ENCODE peak calls at places on chromosomes 2 and 18, in six cellular contexts. One of them, this sample, is unnamed.

GRCh38 chr2:234983011-234983726 is 31.4 kb downstream of the SH3BP4 start:
- DNase-seq in ovary: no peak
- DNase-seq in Karpas-422: no peak
- DNase-seq in stomach: no peak
- DNase-seq in IMR-90: no peak
- DNase-seq in substantia nigra: no peak
- DNase-seq in this sample: peak

GRCh38 chr2:39737661-39738060 is 41.4 kb downstream of the THUMPD2 start:
- DNase-seq in ovary: peak
- DNase-seq in Karpas-422: no peak
- DNase-seq in stomach: no peak
- DNase-seq in IMR-90: peak
- DNase-seq in substantia nigra: no peak
- DNase-seq in this sample: no peak

GRCh38 chr2:99217929-99218501 is 37.0 kb downstream of the MRPL30 start:
- DNase-seq in ovary: no peak
- DNase-seq in Karpas-422: no peak
- DNase-seq in stomach: no peak
- DNase-seq in IMR-90: peak
- DNase-seq in substantia nigra: no peak
- DNase-seq in this sample: peak

GRCh38 chr2:86280191-86280667 is 57.2 kb downstream of the REEP1 start:
- DNase-seq in ovary: no peak
- DNase-seq in Karpas-422: no peak
- DNase-seq in stomach: no peak
- DNase-seq in IMR-90: peak
- DNase-seq in substantia nigra: no peak
- DNase-seq in this sample: no peak

GRCh38 chr2:25711641-25712369 is 38.4 kb upstream of the DTNB start:
- DNase-seq in ovary: no peak
- DNase-seq in Karpas-422: no peak
- DNase-seq in stomach: no peak
- DNase-seq in IMR-90: no peak
- DNase-seq in substantia nigra: no peak
- DNase-seq in this sample: no peak

GRCh38 chr2:144596074-144596871 is 76.4 kb upstream of the ZEB2 start:
- DNase-seq in ovary: no peak
- DNase-seq in Karpas-422: peak
- DNase-seq in stomach: no peak
- DNase-seq in IMR-90: peak
- DNase-seq in substantia nigra: no peak
- DNase-seq in this sample: peak

GRCh38 chr2:110994250-110994961 is 126.3 kb upstream of the BCL2L11 start:
- DNase-seq in ovary: no peak
- DNase-seq in Karpas-422: peak
- DNase-seq in stomach: no peak
- DNase-seq in IMR-90: no peak
- DNase-seq in substantia nigra: no peak
- DNase-seq in this sample: peak

GRCh38 chr2:140085674-140086073 is 1305.5 kb upstream of the NXPH2 start:
- DNase-seq in ovary: no peak
- DNase-seq in Karpas-422: no peak
- DNase-seq in stomach: no peak
- DNase-seq in IMR-90: no peak
- DNase-seq in substantia nigra: no peak
- DNase-seq in this sample: no peak

GRCh38 chr2:101881131-101881530 is 110.6 kb upstream of the IL1R2 start:
- DNase-seq in ovary: no peak
- DNase-seq in Karpas-422: no peak
- DNase-seq in stomach: no peak
- DNase-seq in IMR-90: no peak
- DNase-seq in substantia nigra: no peak
- DNase-seq in this sample: no peak

GRCh38 chr2:112340416-112340815 is 65.0 kb downstream of the ZC3H6 start:
- DNase-seq in ovary: no peak
- DNase-seq in Karpas-422: no peak
- DNase-seq in stomach: no peak
- DNase-seq in IMR-90: no peak
- DNase-seq in substantia nigra: no peak
- DNase-seq in this sample: peak

GRCh38 chr2:200939832-200940231 is 23.6 kb downstream of the ORC2 start:
- DNase-seq in ovary: no peak
- DNase-seq in Karpas-422: no peak
- DNase-seq in stomach: no peak
- DNase-seq in IMR-90: no peak
- DNase-seq in substantia nigra: no peak
- DNase-seq in this sample: no peak

GRCh38 chr2:205850172-205850571 is 167.9 kb downstream of the NRP2 start:
- DNase-seq in ovary: no peak
- DNase-seq in Karpas-422: no peak
- DNase-seq in stomach: no peak
- DNase-seq in IMR-90: no peak
- DNase-seq in substantia nigra: no peak
- DNase-seq in this sample: no peak

GRCh38 chr18:903703-904102 is 968 bp upstream of the ADCYAP1 start:
- DNase-seq in ovary: no peak
- DNase-seq in Karpas-422: no peak
- DNase-seq in stomach: peak
- DNase-seq in IMR-90: peak
- DNase-seq in substantia nigra: no peak
- DNase-seq in this sample: peak

GRCh38 chr2:210198326-210198725 is 26.9 kb downstream of the ACADL start:
- DNase-seq in ovary: no peak
- DNase-seq in Karpas-422: no peak
- DNase-seq in stomach: no peak
- DNase-seq in IMR-90: peak
- DNase-seq in substantia nigra: no peak
- DNase-seq in this sample: no peak

GRCh38 chr2:127032601-127033000 is 74.4 kb downstream of the BIN1 start:
- DNase-seq in ovary: no peak
- DNase-seq in Karpas-422: no peak
- DNase-seq in stomach: no peak
- DNase-seq in IMR-90: no peak
- DNase-seq in substantia nigra: no peak
- DNase-seq in this sample: no peak

GRCh38 chr2:112784199-112785189 is at the start of gene IL1A:
- DNase-seq in ovary: no peak
- DNase-seq in Karpas-422: no peak
- DNase-seq in stomach: no peak
- DNase-seq in IMR-90: peak
- DNase-seq in substantia nigra: no peak
- DNase-seq in this sample: peak

GRCh38 chr2:228548230-228548629 is 366.7 kb upstream of the SPHKAP start:
- DNase-seq in ovary: no peak
- DNase-seq in Karpas-422: no peak
- DNase-seq in stomach: no peak
- DNase-seq in IMR-90: peak
- DNase-seq in substantia nigra: no peak
- DNase-seq in this sample: no peak

GRCh38 chr18:37306420-37306819 is 259.2 kb downstream of the CELF4 start:
- DNase-seq in ovary: no peak
- DNase-seq in Karpas-422: no peak
- DNase-seq in stomach: no peak
- DNase-seq in IMR-90: no peak
- DNase-seq in substantia nigra: no peak
- DNase-seq in this sample: no peak

GRCh38 chr2:164717000-164717597 is 95.8 kb upstream of the GRB14 start:
- DNase-seq in ovary: no peak
- DNase-seq in Karpas-422: peak
- DNase-seq in stomach: no peak
- DNase-seq in IMR-90: peak
- DNase-seq in substantia nigra: no peak
- DNase-seq in this sample: peak

GRCh38 chr2:188415754-188416083 is 124.0 kb downstream of the GULP1 start:
- DNase-seq in ovary: no peak
- DNase-seq in Karpas-422: no peak
- DNase-seq in stomach: no peak
- DNase-seq in IMR-90: no peak
- DNase-seq in substantia nigra: no peak
- DNase-seq in this sample: peak

DNA sequence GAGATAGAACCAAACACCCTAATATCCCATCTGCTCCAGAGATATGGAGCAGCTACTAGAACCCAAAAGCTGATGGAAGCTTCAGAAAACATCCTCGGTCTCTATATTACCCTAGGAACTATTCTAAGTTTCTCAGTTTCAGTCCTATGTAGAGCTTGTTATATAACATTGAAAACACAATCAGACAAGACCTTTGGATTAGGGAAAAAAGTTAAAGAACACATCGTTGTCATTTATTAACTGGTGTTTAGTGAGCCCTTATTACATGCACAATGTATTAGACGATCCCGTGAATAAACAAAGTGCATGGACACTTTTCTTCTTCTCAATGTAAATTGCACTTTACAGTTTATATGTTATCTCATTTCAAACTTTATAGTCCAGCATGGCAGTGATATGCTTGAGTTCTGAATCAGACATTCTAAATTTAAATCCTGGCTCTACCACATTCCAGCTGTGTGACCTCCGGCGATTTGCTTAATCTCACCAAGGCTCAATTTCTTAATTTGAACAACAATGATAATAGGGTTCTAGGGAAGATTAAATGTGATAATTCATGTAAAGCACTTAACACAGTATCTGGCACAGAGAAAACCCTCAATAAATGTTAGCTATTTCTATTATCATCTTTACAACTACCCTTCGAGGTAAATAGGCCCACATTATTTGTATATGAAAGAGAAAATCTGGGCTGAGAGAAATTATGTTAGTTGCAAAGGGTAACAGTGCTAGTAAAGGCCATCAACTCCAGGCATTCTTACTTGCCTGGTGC is 83.6 kb upstream of the PIK3C3 start:
- DNase-seq in ovary: no peak
- DNase-seq in Karpas-422: no peak
- DNase-seq in stomach: no peak
- DNase-seq in IMR-90: no peak
- DNase-seq in substantia nigra: no peak
- DNase-seq in this sample: no peak
- H3K27ac ChIP-seq in ovary: no peak
- H3K27ac ChIP-seq in Karpas-422: no peak
- H3K27ac ChIP-seq in stomach: no peak
- H3K27ac ChIP-seq in IMR-90: no peak
- H3K27ac ChIP-seq in substantia nigra: no peak
- H3K27ac ChIP-seq in this sample: no peak

GRCh38 chr2:69932596-69932922 is 17.6 kb downstream of the MXD1 start:
- DNase-seq in ovary: no peak
- DNase-seq in Karpas-422: no peak
- DNase-seq in stomach: no peak
- DNase-seq in IMR-90: no peak
- DNase-seq in substantia nigra: no peak
- DNase-seq in this sample: no peak

GRCh38 chr2:69934614-69934908 is 19.7 kb downstream of the MXD1 start:
- DNase-seq in ovary: no peak
- DNase-seq in Karpas-422: no peak
- DNase-seq in stomach: no peak
- DNase-seq in IMR-90: no peak
- DNase-seq in substantia nigra: no peak
- DNase-seq in this sample: no peak

GRCh38 chr2:69933254-69933828 is 18.4 kb downstream of the MXD1 start:
- DNase-seq in ovary: no peak
- DNase-seq in Karpas-422: no peak
- DNase-seq in stomach: no peak
- DNase-seq in IMR-90: no peak
- DNase-seq in substantia nigra: no peak
- DNase-seq in this sample: peak

GRCh38 chr2:69935011-69935410 is 20.1 kb downstream of the MXD1 start:
- DNase-seq in ovary: no peak
- DNase-seq in Karpas-422: no peak
- DNase-seq in stomach: no peak
- DNase-seq in IMR-90: no peak
- DNase-seq in substantia nigra: no peak
- DNase-seq in this sample: no peak

GRCh38 chr2:69933839-69934613 is 19.1 kb downstream of the MXD1 start:
- DNase-seq in ovary: no peak
- DNase-seq in Karpas-422: no peak
- DNase-seq in stomach: no peak
- DNase-seq in IMR-90: peak
- DNase-seq in substantia nigra: no peak
- DNase-seq in this sample: peak
- H3K27ac ChIP-seq in ovary: no peak
- H3K27ac ChIP-seq in Karpas-422: no peak
- H3K27ac ChIP-seq in stomach: peak
- H3K27ac ChIP-seq in IMR-90: peak
- H3K27ac ChIP-seq in substantia nigra: no peak
- H3K27ac ChIP-seq in this sample: peak

GRCh38 chr18:23239885-23240608 is 104.8 kb downstream of the CABLES1 start:
- DNase-seq in ovary: no peak
- DNase-seq in Karpas-422: no peak
- DNase-seq in stomach: no peak
- DNase-seq in IMR-90: no peak
- DNase-seq in substantia nigra: no peak
- DNase-seq in this sample: no peak
- H3K27ac ChIP-seq in ovary: no peak
- H3K27ac ChIP-seq in Karpas-422: no peak
- H3K27ac ChIP-seq in stomach: no peak
- H3K27ac ChIP-seq in IMR-90: no peak
- H3K27ac ChIP-seq in substantia nigra: no peak
- H3K27ac ChIP-seq in this sample: no peak

GRCh38 chr2:226514895-226515294 is 284.7 kb downstream of the IRS1 start:
- DNase-seq in ovary: no peak
- DNase-seq in Karpas-422: no peak
- DNase-seq in stomach: no peak
- DNase-seq in IMR-90: peak
- DNase-seq in substantia nigra: no peak
- DNase-seq in this sample: no peak
- H3K27ac ChIP-seq in ovary: no peak
- H3K27ac ChIP-seq in Karpas-422: no peak
- H3K27ac ChIP-seq in stomach: peak
- H3K27ac ChIP-seq in IMR-90: peak
- H3K27ac ChIP-seq in substantia nigra: no peak
- H3K27ac ChIP-seq in this sample: no peak

DNA sequence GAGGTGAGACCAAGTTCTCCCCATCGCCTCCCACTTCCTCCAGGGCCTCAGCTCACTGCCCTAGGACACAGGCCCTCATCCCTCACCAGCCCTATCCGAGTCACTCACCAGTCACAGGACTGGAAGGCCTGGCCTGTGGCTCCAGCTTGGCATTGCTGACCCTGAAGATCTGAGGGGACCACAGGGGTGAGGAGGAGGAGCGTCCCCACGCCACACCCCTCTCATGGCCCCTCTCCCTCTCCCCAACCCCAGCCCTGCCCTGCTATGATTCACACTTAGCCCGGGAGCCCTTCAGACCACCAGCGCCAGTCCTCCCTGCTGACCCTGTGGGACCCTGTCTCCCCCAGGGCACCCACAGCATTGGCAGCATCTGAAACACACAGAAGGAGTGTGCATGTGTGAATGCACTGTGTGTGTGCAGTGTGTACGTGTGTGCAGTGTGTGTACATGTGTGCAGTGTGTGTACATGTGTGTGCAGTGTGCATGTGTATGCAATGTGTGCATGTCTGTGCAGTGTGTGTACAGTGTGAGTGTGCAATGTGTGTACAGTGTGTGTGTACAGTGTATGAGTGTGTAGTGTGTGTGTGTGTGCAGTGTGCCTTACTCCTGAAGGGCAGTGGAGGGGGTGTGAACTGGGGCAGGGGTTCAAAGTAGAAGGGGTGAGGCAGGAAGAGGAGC is 29.4 kb upstream of the ANKRD62 start:
- DNase-seq in ovary: no peak
- DNase-seq in Karpas-422: no peak
- DNase-seq in stomach: no peak
- DNase-seq in IMR-90: no peak
- DNase-seq in substantia nigra: no peak
- DNase-seq in this sample: no peak
- H3K27ac ChIP-seq in ovary: no peak
- H3K27ac ChIP-seq in Karpas-422: no peak
- H3K27ac ChIP-seq in stomach: no peak
- H3K27ac ChIP-seq in IMR-90: no peak
- H3K27ac ChIP-seq in substantia nigra: no peak
- H3K27ac ChIP-seq in this sample: no peak

GRCh38 chr2:216355738-216356137 is 16.5 kb downstream of the MARCHF4 start:
- DNase-seq in ovary: no peak
- DNase-seq in Karpas-422: no peak
- DNase-seq in stomach: no peak
- DNase-seq in IMR-90: no peak
- DNase-seq in substantia nigra: no peak
- DNase-seq in this sample: no peak
- H3K27ac ChIP-seq in ovary: no peak
- H3K27ac ChIP-seq in Karpas-422: no peak
- H3K27ac ChIP-seq in stomach: no peak
- H3K27ac ChIP-seq in IMR-90: no peak
- H3K27ac ChIP-seq in substantia nigra: no peak
- H3K27ac ChIP-seq in this sample: no peak